ENCODE peak calls at places on chromosomes 2 and 18, in six cellular contexts. One of them, this sample, is unnamed.

GRCh38 chr18:76412818-76413565 is 82.0 kb downstream of the ZNF516 start:
- ATAC-seq in DND-41: no peak
- ATAC-seq in Panc1: no peak
- ATAC-seq in CD8-positive, alpha-beta T cell: no peak
- ATAC-seq in stimulated activated naive CD8-positive, alpha-beta T cell treated with anti-CD3 and anti-CD28 coated beads, Interleukin-15, amount 100 ng/mL, for 72 hours: no peak
- ATAC-seq in lung: no peak
- ATAC-seq in this sample: no peak

GRCh38 chr2:199455186-199455532 is 2.6 kb downstream of the SATB2 start:
- ATAC-seq in stimulated activated naive CD8-positive, alpha-beta T cell treated with anti-CD3 and anti-CD28 coated beads, Interleukin-15, amount 100 ng/mL, for 72 hours: no peak
- ATAC-seq in DND-41: no peak
- ATAC-seq in lung: no peak
- ATAC-seq in Panc1: no peak
- ATAC-seq in CD8-positive, alpha-beta T cell: no peak
- ATAC-seq in this sample: no peak

GRCh38 chr18:46333371-46334199 is 229.4 kb downstream of the HAUS1 start:
- ATAC-seq in CD8-positive, alpha-beta T cell: no peak
- ATAC-seq in lung: peak; percentile 24
- ATAC-seq in Panc1: no peak
- ATAC-seq in DND-41: peak; percentile 74
- ATAC-seq in stimulated activated naive CD8-positive, alpha-beta T cell treated with anti-CD3 and anti-CD28 coated beads, Interleukin-15, amount 100 ng/mL, for 72 hours: peak; percentile 67
- ATAC-seq in this sample: no peak

GRCh38 chr18:63365909-63366269 is 1.1 kb downstream of the KDSR start:
- ATAC-seq in lung: no peak
- ATAC-seq in stimulated activated naive CD8-positive, alpha-beta T cell treated with anti-CD3 and anti-CD28 coated beads, Interleukin-15, amount 100 ng/mL, for 72 hours: no peak
- ATAC-seq in DND-41: no peak
- ATAC-seq in CD8-positive, alpha-beta T cell: no peak
- ATAC-seq in Panc1: no peak
- ATAC-seq in this sample: no peak

GRCh38 chr2:58449286-58450010 is 208.3 kb upstream of the FANCL start:
- ATAC-seq in CD8-positive, alpha-beta T cell: no peak
- ATAC-seq in DND-41: no peak
- ATAC-seq in Panc1: no peak
- ATAC-seq in lung: no peak
- ATAC-seq in stimulated activated naive CD8-positive, alpha-beta T cell treated with anti-CD3 and anti-CD28 coated beads, Interleukin-15, amount 100 ng/mL, for 72 hours: no peak
- ATAC-seq in this sample: peak; percentile 83

GRCh38 chr2:230444832-230445231 is 28.8 kb downstream of the SP100 start:
- ATAC-seq in CD8-positive, alpha-beta T cell: no peak
- ATAC-seq in lung: no peak
- ATAC-seq in DND-41: no peak
- ATAC-seq in stimulated activated naive CD8-positive, alpha-beta T cell treated with anti-CD3 and anti-CD28 coated beads, Interleukin-15, amount 100 ng/mL, for 72 hours: no peak
- ATAC-seq in Panc1: no peak
- ATAC-seq in this sample: no peak

GRCh38 chr2:58479557-58480120 is 238.5 kb upstream of the FANCL start:
- ATAC-seq in lung: no peak
- ATAC-seq in DND-41: no peak
- ATAC-seq in CD8-positive, alpha-beta T cell: no peak
- ATAC-seq in Panc1: no peak
- ATAC-seq in stimulated activated naive CD8-positive, alpha-beta T cell treated with anti-CD3 and anti-CD28 coated beads, Interleukin-15, amount 100 ng/mL, for 72 hours: no peak
- ATAC-seq in this sample: no peak

GRCh38 chr2:12430036-12430795 is 286.5 kb upstream of the TRIB2 start:
- ATAC-seq in stimulated activated naive CD8-positive, alpha-beta T cell treated with anti-CD3 and anti-CD28 coated beads, Interleukin-15, amount 100 ng/mL, for 72 hours: no peak
- ATAC-seq in CD8-positive, alpha-beta T cell: no peak
- ATAC-seq in lung: no peak
- ATAC-seq in DND-41: no peak
- ATAC-seq in Panc1: no peak
- ATAC-seq in this sample: no peak

GRCh38 chr2:18598848-18599484 is 9.6 kb upstream of the NT5C1B start:
- ATAC-seq in Panc1: no peak
- ATAC-seq in CD8-positive, alpha-beta T cell: no peak
- ATAC-seq in DND-41: no peak
- ATAC-seq in stimulated activated naive CD8-positive, alpha-beta T cell treated with anti-CD3 and anti-CD28 coated beads, Interleukin-15, amount 100 ng/mL, for 72 hours: no peak
- ATAC-seq in lung: no peak
- ATAC-seq in this sample: peak; percentile 50

GRCh38 chr2:100052645-100053044 is 89.7 kb downstream of the AFF3 start:
- ATAC-seq in CD8-positive, alpha-beta T cell: no peak
- ATAC-seq in Panc1: no peak
- ATAC-seq in DND-41: no peak
- ATAC-seq in stimulated activated naive CD8-positive, alpha-beta T cell treated with anti-CD3 and anti-CD28 coated beads, Interleukin-15, amount 100 ng/mL, for 72 hours: no peak
- ATAC-seq in lung: peak; percentile 49
- ATAC-seq in this sample: no peak

GRCh38 chr2:37896319-37896718 is 28.8 kb upstream of the RMDN2 start:
- ATAC-seq in CD8-positive, alpha-beta T cell: no peak
- ATAC-seq in DND-41: no peak
- ATAC-seq in lung: no peak
- ATAC-seq in Panc1: no peak
- ATAC-seq in stimulated activated naive CD8-positive, alpha-beta T cell treated with anti-CD3 and anti-CD28 coated beads, Interleukin-15, amount 100 ng/mL, for 72 hours: no peak
- ATAC-seq in this sample: no peak

GRCh38 chr2:219228026-219228744 is 1.3 kb downstream of the ATG9A start:
- ATAC-seq in Panc1: no peak
- ATAC-seq in lung: no peak
- ATAC-seq in DND-41: no peak
- ATAC-seq in CD8-positive, alpha-beta T cell: no peak
- ATAC-seq in stimulated activated naive CD8-positive, alpha-beta T cell treated with anti-CD3 and anti-CD28 coated beads, Interleukin-15, amount 100 ng/mL, for 72 hours: no peak
- ATAC-seq in this sample: no peak

GRCh38 chr2:68516051-68516771 is 48.8 kb downstream of the APLF start:
- ATAC-seq in stimulated activated naive CD8-positive, alpha-beta T cell treated with anti-CD3 and anti-CD28 coated beads, Interleukin-15, amount 100 ng/mL, for 72 hours: peak; percentile 58
- ATAC-seq in Panc1: no peak
- ATAC-seq in lung: no peak
- ATAC-seq in DND-41: peak; percentile 71
- ATAC-seq in CD8-positive, alpha-beta T cell: peak; percentile 49
- ATAC-seq in this sample: no peak

GRCh38 chr2:9271691-9272090 is 65.1 kb downstream of the ASAP2 start:
- ATAC-seq in CD8-positive, alpha-beta T cell: no peak
- ATAC-seq in lung: no peak
- ATAC-seq in DND-41: no peak
- ATAC-seq in stimulated activated naive CD8-positive, alpha-beta T cell treated with anti-CD3 and anti-CD28 coated beads, Interleukin-15, amount 100 ng/mL, for 72 hours: no peak
- ATAC-seq in Panc1: no peak
- ATAC-seq in this sample: no peak

GRCh38 chr18:3251249-3251962 is 3.8 kb downstream of the MYL12A start:
- ATAC-seq in stimulated activated naive CD8-positive, alpha-beta T cell treated with anti-CD3 and anti-CD28 coated beads, Interleukin-15, amount 100 ng/mL, for 72 hours: no peak
- ATAC-seq in DND-41: no peak
- ATAC-seq in lung: no peak
- ATAC-seq in Panc1: no peak
- ATAC-seq in CD8-positive, alpha-beta T cell: no peak
- ATAC-seq in this sample: no peak

GRCh38 chr18:30810580-30810979 is 232.0 kb downstream of the DSC3 start:
- ATAC-seq in CD8-positive, alpha-beta T cell: no peak
- ATAC-seq in stimulated activated naive CD8-positive, alpha-beta T cell treated with anti-CD3 and anti-CD28 coated beads, Interleukin-15, amount 100 ng/mL, for 72 hours: no peak
- ATAC-seq in Panc1: no peak
- ATAC-seq in lung: no peak
- ATAC-seq in DND-41: no peak
- ATAC-seq in this sample: no peak

GRCh38 chr2:44286119-44286883 is 11.0 kb downstream of the SLC3A1 start:
- ATAC-seq in lung: no peak
- ATAC-seq in Panc1: no peak
- ATAC-seq in DND-41: no peak
- ATAC-seq in stimulated activated naive CD8-positive, alpha-beta T cell treated with anti-CD3 and anti-CD28 coated beads, Interleukin-15, amount 100 ng/mL, for 72 hours: no peak
- ATAC-seq in CD8-positive, alpha-beta T cell: no peak
- ATAC-seq in this sample: no peak

GRCh38 chr18:27449104-27449503 is 264.0 kb upstream of the CHST9 start:
- ATAC-seq in CD8-positive, alpha-beta T cell: no peak
- ATAC-seq in Panc1: no peak
- ATAC-seq in lung: no peak
- ATAC-seq in DND-41: no peak
- ATAC-seq in stimulated activated naive CD8-positive, alpha-beta T cell treated with anti-CD3 and anti-CD28 coated beads, Interleukin-15, amount 100 ng/mL, for 72 hours: no peak
- ATAC-seq in this sample: no peak

GRCh38 chr2:23422089-23423061 is 37.4 kb downstream of the KLHL29 start:
- ATAC-seq in Panc1: no peak
- ATAC-seq in CD8-positive, alpha-beta T cell: no peak
- ATAC-seq in DND-41: no peak
- ATAC-seq in lung: no peak
- ATAC-seq in stimulated activated naive CD8-positive, alpha-beta T cell treated with anti-CD3 and anti-CD28 coated beads, Interleukin-15, amount 100 ng/mL, for 72 hours: no peak
- ATAC-seq in this sample: no peak

GRCh38 chr18:8020133-8020846 is 453.2 kb downstream of the PTPRM start:
- ATAC-seq in Panc1: no peak
- ATAC-seq in lung: no peak
- ATAC-seq in CD8-positive, alpha-beta T cell: no peak
- ATAC-seq in DND-41: no peak
- ATAC-seq in stimulated activated naive CD8-positive, alpha-beta T cell treated with anti-CD3 and anti-CD28 coated beads, Interleukin-15, amount 100 ng/mL, for 72 hours: no peak
- ATAC-seq in this sample: no peak

GRCh38 chr2:176826356-176826755 is 386.2 kb upstream of the HNRNPA3 start:
- ATAC-seq in CD8-positive, alpha-beta T cell: peak; percentile 90
- ATAC-seq in Panc1: no peak
- ATAC-seq in stimulated activated naive CD8-positive, alpha-beta T cell treated with anti-CD3 and anti-CD28 coated beads, Interleukin-15, amount 100 ng/mL, for 72 hours: peak; percentile 95
- ATAC-seq in DND-41: peak; percentile 62
- ATAC-seq in lung: no peak
- ATAC-seq in this sample: no peak

GRCh38 chr2:158142568-158143332 is 41.1 kb downstream of the UPP2 start:
- ATAC-seq in Panc1: no peak
- ATAC-seq in stimulated activated naive CD8-positive, alpha-beta T cell treated with anti-CD3 and anti-CD28 coated beads, Interleukin-15, amount 100 ng/mL, for 72 hours: no peak
- ATAC-seq in DND-41: no peak
- ATAC-seq in lung: no peak
- ATAC-seq in CD8-positive, alpha-beta T cell: no peak
- ATAC-seq in this sample: no peak

GRCh38 chr2:44708646-44709000 is 232.9 kb upstream of the SIX3 start:
- ATAC-seq in Panc1: no peak
- ATAC-seq in lung: no peak
- ATAC-seq in CD8-positive, alpha-beta T cell: no peak
- ATAC-seq in stimulated activated naive CD8-positive, alpha-beta T cell treated with anti-CD3 and anti-CD28 coated beads, Interleukin-15, amount 100 ng/mL, for 72 hours: no peak
- ATAC-seq in DND-41: no peak
- ATAC-seq in this sample: no peak

GRCh38 chr2:113102133-113102532 is 25.3 kb upstream of the IL1RN start:
- ATAC-seq in stimulated activated naive CD8-positive, alpha-beta T cell treated with anti-CD3 and anti-CD28 coated beads, Interleukin-15, amount 100 ng/mL, for 72 hours: no peak
- ATAC-seq in DND-41: no peak
- ATAC-seq in lung: no peak
- ATAC-seq in Panc1: no peak
- ATAC-seq in CD8-positive, alpha-beta T cell: no peak
- ATAC-seq in this sample: no peak

GRCh38 chr2:222380456-222380855 is 43.9 kb upstream of the SGPP2 start:
- ATAC-seq in Panc1: no peak
- ATAC-seq in DND-41: no peak
- ATAC-seq in lung: no peak
- ATAC-seq in CD8-positive, alpha-beta T cell: no peak
- ATAC-seq in stimulated activated naive CD8-positive, alpha-beta T cell treated with anti-CD3 and anti-CD28 coated beads, Interleukin-15, amount 100 ng/mL, for 72 hours: no peak
- ATAC-seq in this sample: no peak

This sample was measured in stimulated activated memory B cell treated with anti-CD40 and anti-IgM and Interleukin-4, amounts not matched to agents 10 μg/mL and 1 μg/mL and 100 μg/mL, for 72 hours.